ENCODE peak calls at places on chromosome 5, in eight cellular contexts. Y is PC-3; N is A549; X is CD8-positive, alpha-beta memory T cell; A is naive thymus-derived CD4-positive, alpha-beta T cell; O is neuronal stem cell; E is small intestine; U is NT2/D1. M is an unnamed sample. For H3K4me1, the result is how much of the 10 kb centered on the place peaks cover.

GRCh38 chr5:126280820-126281219 is 142.4 kb upstream of the GRAMD2B start:
- DNase-seq in Y (no peak), N (no peak), X (no peak), A (no peak), O (no peak), E (no peak), U (no peak), M (no peak)

GRCh38 chr5:110054240-110054639 is 364.5 kb downstream of the MAN2A1 start:
- DNase-seq in Y (peak), N (peak), X (peak), A (peak), O (no peak), E (peak), U (no peak), M (no peak)

GRCh38 chr5:155250601-155251000 is 237.0 kb downstream of the KIF4B start:
- DNase-seq in Y (no peak), N (no peak), X (no peak), A (no peak), O (peak), E (no peak), U (no peak), M (no peak)

GRCh38 chr5:141039517-141039916 is 11.7 kb upstream of the PCDHB1 start:
- DNase-seq in Y (peak), N (peak), X (no peak), A (no peak), O (no peak), E (no peak), U (no peak), M (no peak)

GRCh38 chr5:131523500-131524185 is 111.4 kb downstream of the RAPGEF6 start:
- DNase-seq in Y (no peak), N (no peak), X (no peak), A (no peak), O (no peak), E (no peak), U (no peak), M (no peak)

GRCh38 chr5:55456216-55456895 is 78.4 kb downstream of the PLPP1 start:
- DNase-seq in Y (peak), N (no peak), X (no peak), A (no peak), O (no peak), E (no peak), U (no peak), M (no peak)

GRCh38 chr5:9316733-9317132 is 229.1 kb downstream of the SEMA5A start:
- DNase-seq in Y (peak), N (no peak), X (no peak), A (no peak), O (no peak), E (no peak), U (no peak), M (peak)

GRCh38 chr5:132294728-132295504 is 722 bp downstream of the SLC22A4 start:
- DNase-seq in Y (peak), N (peak), X (no peak), A (no peak), O (no peak), E (peak), U (peak), M (peak)

GRCh38 chr5:180540050-180540694 is 46.0 kb downstream of the CNOT6 start:
- DNase-seq in Y (no peak), N (no peak), X (no peak), A (no peak), O (no peak), E (no peak), U (no peak), M (no peak)

GRCh38 chr5:19986036-19986619 is 1.9 kb downstream of the CDH18 start:
- DNase-seq in Y (no peak), N (no peak), X (no peak), A (no peak), O (no peak), E (no peak), U (no peak), M (no peak)

GRCh38 chr5:175319199-175319598 is 124.8 kb downstream of the DRD1 start:
- DNase-seq in Y (no peak), N (no peak), X (no peak), A (no peak), O (no peak), E (no peak), U (no peak), M (no peak)

GRCh38 chr5:89179761-89180160 is 296.8 kb upstream of the MEF2C start:
- DNase-seq in Y (no peak), N (no peak), X (no peak), A (no peak), O (no peak), E (no peak), U (no peak), M (no peak)

GRCh38 chr5:143102414-143102813 is 301.1 kb downstream of the NR3C1 start:
- DNase-seq in Y (no peak), N (no peak), X (no peak), A (no peak), O (no peak), E (no peak), U (no peak), M (no peak)

GRCh38 chr5:94367900-94368299 is 250.5 kb downstream of the KIAA0825 start:
- DNase-seq in Y (peak), N (peak), X (no peak), A (no peak), O (no peak), E (no peak), U (no peak), M (no peak)

GRCh38 chr5:179870952-179871351 is 12.3 kb upstream of the MRNIP start:
- DNase-seq in Y (no peak), N (no peak), X (no peak), A (no peak), O (no peak), E (no peak), U (no peak), M (no peak)

GRCh38 chr5:120803282-120803681 is 339.2 kb downstream of the PRR16 start:
- DNase-seq in Y (peak), N (no peak), X (no peak), A (no peak), O (no peak), E (no peak), U (no peak), M (no peak)

GRCh38 chr5:128669803-128670202 is 131.8 kb upstream of the FBN2 start:
- DNase-seq in Y (peak), N (peak), X (no peak), A (no peak), O (no peak), E (no peak), U (no peak), M (no peak)

GRCh38 chr5:125342938-125343401 is 596.5 kb upstream of the ZNF608 start:
- DNase-seq in Y (no peak), N (no peak), X (no peak), A (no peak), O (no peak), E (no peak), U (no peak), M (no peak)

GRCh38 chr5:29054282-29054681 is 2015.9 kb upstream of the CDH9 start:
- DNase-seq in Y (no peak), N (no peak), X (no peak), A (no peak), O (no peak), E (no peak), U (no peak), M (no peak)

GRCh38 chr5:65262094-65262493 is 219.6 kb downstream of the ADAMTS6 start:
- DNase-seq in Y (no peak), N (no peak), X (no peak), A (no peak), O (no peak), E (no peak), U (no peak), M (no peak)

GRCh38 chr5:21802869-21803490 is 1050.2 kb downstream of the CDH12 start:
- DNase-seq in Y (peak), N (peak), X (no peak), A (no peak), O (peak), E (peak), U (no peak), M (no peak)

GRCh38 chr5:169002941-169003555 is 297.9 kb downstream of the SLIT3 start:
- DNase-seq in Y (no peak), N (no peak), X (no peak), A (no peak), O (no peak), E (no peak), U (no peak), M (no peak)

GRCh38 chr5:21152611-21153010 is 1164.6 kb upstream of the CDH18 start:
- DNase-seq in Y (peak), N (peak), X (no peak), A (no peak), O (no peak), E (no peak), U (no peak), M (no peak)

GRCh38 chr5:151868451-151868850 is 56.2 kb downstream of the GLRA1 start:
- DNase-seq in Y (no peak), N (no peak), X (peak), A (no peak), O (no peak), E (no peak), U (no peak), M (no peak)

GRCh38 chr5:16935271-16936149 is 578 bp downstream of the MYO10 start:
- DNase-seq in Y (peak), N (peak), X (peak), A (peak), O (no peak), E (peak), U (no peak), M (no peak)

GRCh38 chr5:138528208-138528607 is 14.8 kb downstream of the ETF1 start:
- DNase-seq in Y (no peak), N (no peak), X (no peak), A (no peak), O (no peak), E (no peak), U (no peak), M (no peak)

GRCh38 chr5:32953694-32954093 is 242.6 kb downstream of the NPR3 start:
- DNase-seq in Y (no peak), N (no peak), X (no peak), A (no peak), O (no peak), E (no peak), U (no peak), M (no peak)

GRCh38 chr5:76527685-76528161 is 95.5 kb downstream of the F2RL2 start:
- DNase-seq in Y (no peak), N (no peak), X (no peak), A (no peak), O (no peak), E (no peak), U (no peak), M (peak)

GRCh38 chr5:139061856-139062255 is 136.3 kb downstream of the SIL1 start:
- DNase-seq in Y (no peak), N (no peak), X (no peak), A (no peak), O (peak), E (no peak), U (peak), M (no peak)

GRCh38 chr5:16489322-16489791 is 23.8 kb upstream of the ZNF622 start:
- DNase-seq in Y (peak), N (peak), X (peak), A (peak), O (no peak), E (peak), U (no peak), M (no peak)

GRCh38 chr5:39211773-39212172 is 7.6 kb downstream of the FYB1 start:
- DNase-seq in Y (no peak), N (no peak), X (peak), A (peak), O (no peak), E (peak), U (no peak), M (no peak)
- H3K4me1 ChIP-seq in Y (under half), N (under half), X (half or more), A (half or more), O (under half), E (under half), U (under half), M (under half)

GRCh38 chr5:72955768-72956323 is at the start of gene FCHO2:
- DNase-seq in Y (peak), N (peak), X (peak), A (peak), O (peak), E (peak), U (peak), M (peak)

GRCh38 chr5:72954389-72954788 is 1.5 kb upstream of the FCHO2 start:
- DNase-seq in Y (no peak), N (no peak), X (no peak), A (no peak), O (no peak), E (no peak), U (no peak), M (no peak)

GRCh38 chr5:72957337-72957736 is 1.5 kb downstream of the FCHO2 start:
- DNase-seq in Y (no peak), N (no peak), X (no peak), A (no peak), O (no peak), E (no peak), U (no peak), M (no peak)

GRCh38 chr5:72956324-72957140 is 691 bp downstream of the FCHO2 start:
- DNase-seq in Y (peak), N (peak), X (peak), A (peak), O (peak), E (peak), U (no peak), M (peak)

DNA sequence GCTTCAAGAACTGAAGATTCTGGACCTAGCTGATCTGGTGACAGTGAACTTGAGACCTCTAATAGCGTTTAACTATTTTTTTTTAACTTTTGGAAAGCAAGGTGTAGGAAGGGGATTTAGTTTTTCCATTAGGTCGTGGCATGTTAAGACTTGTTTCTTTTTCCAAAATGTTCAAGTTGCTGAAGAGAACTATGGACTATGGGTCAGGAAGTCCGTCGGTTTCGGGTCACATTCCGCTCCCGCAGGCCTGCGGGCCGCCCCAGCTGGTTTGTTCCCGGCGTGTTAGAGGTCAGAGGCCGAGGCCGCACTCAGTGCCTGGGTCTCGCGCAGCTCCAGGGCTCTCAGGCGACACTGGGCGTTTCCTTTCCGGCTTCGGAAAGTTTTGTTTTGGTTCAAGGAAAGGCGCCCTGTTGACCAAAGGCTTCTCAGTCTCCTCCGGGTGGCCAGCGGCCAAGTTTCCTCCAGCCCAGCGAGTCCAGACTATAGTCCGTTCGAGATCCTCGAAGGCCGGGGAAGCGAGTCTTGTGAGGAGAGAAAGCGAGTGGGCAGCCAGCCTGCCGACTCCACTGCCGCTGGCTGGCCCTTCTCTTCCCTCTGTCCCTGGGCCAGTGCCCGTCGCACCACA is 586 bp upstream of the FCHO2 start:
- DNase-seq in Y (no peak), N (no peak), X (no peak), A (peak), O (no peak), E (peak), U (no peak), M (peak)
- H3K4me1 ChIP-seq in Y (half or more), N (under half), X (under half), A (under half), O (under half), E (under half), U (under half), M (under half)

GRCh38 chr5:149134778-149135169 is 6.5 kb upstream of the ABLIM3 start:
- DNase-seq in Y (no peak), N (no peak), X (no peak), A (no peak), O (no peak), E (no peak), U (no peak), M (no peak)
- H3K4me1 ChIP-seq in Y (half or more), N (under half), X (under half), A (under half), O (under half), E (under half), U (under half), M (under half)

GRCh38 chr5:14208071-14209021 is 65.2 kb downstream of the TRIO start:
- DNase-seq in Y (peak), N (peak), X (no peak), A (no peak), O (no peak), E (peak), U (no peak), M (peak)
- H3K4me1 ChIP-seq in Y (half or more), N (half or more), X (under half), A (under half), O (under half), E (under half), U (under half), M (under half)

GRCh38 chr5:178111925-178112324 is 1.4 kb upstream of the N4BP3 start:
- DNase-seq in Y (no peak), N (no peak), X (no peak), A (no peak), O (no peak), E (no peak), U (no peak), M (no peak)
- H3K4me1 ChIP-seq in Y (under half), N (under half), X (under half), A (under half), O (under half), E (under half), U (under half), M (under half)

GRCh38 chr5:150164640-150165039 is 1.9 kb upstream of the CDX1 start:
- DNase-seq in Y (no peak), N (no peak), X (no peak), A (no peak), O (no peak), E (peak), U (no peak), M (no peak)

GRCh38 chr5:150168864-150169263 is 2.3 kb downstream of the CDX1 start:
- DNase-seq in Y (no peak), N (no peak), X (no peak), A (no peak), O (no peak), E (peak), U (no peak), M (no peak)

GRCh38 chr5:150167163-150167798 is 703 bp downstream of the CDX1 start:
- DNase-seq in Y (no peak), N (no peak), X (no peak), A (no peak), O (no peak), E (no peak), U (no peak), M (no peak)

GRCh38 chr5:150166193-150167162 is at the start of gene CDX1:
- DNase-seq in Y (no peak), N (no peak), X (no peak), A (no peak), O (no peak), E (peak), U (no peak), M (no peak)

GRCh38 chr5:150167908-150168307 is 1.3 kb downstream of the CDX1 start:
- DNase-seq in Y (no peak), N (no peak), X (no peak), A (no peak), O (no peak), E (no peak), U (no peak), M (no peak)
- H3K4me1 ChIP-seq in Y (under half), N (under half), X (under half), A (under half), O (under half), E (under half), U (under half), M (under half)

GRCh38 chr5:80243567-80243966 is 12.3 kb downstream of the SERINC5 start:
- DNase-seq in Y (no peak), N (no peak), X (no peak), A (no peak), O (no peak), E (no peak), U (no peak), M (no peak)
- H3K4me1 ChIP-seq in Y (under half), N (under half), X (half or more), A (under half), O (under half), E (under half), U (under half), M (under half)

GRCh38 chr5:1757511-1757910 is 42.1 kb downstream of the MRPL36 start:
- DNase-seq in Y (no peak), N (no peak), X (no peak), A (no peak), O (no peak), E (no peak), U (no peak), M (no peak)
- H3K4me1 ChIP-seq in Y (under half), N (under half), X (under half), A (under half), O (under half), E (under half), U (under half), M (under half)

GRCh38 chr5:14189680-14190079 is 46.5 kb downstream of the TRIO start:
- DNase-seq in Y (no peak), N (no peak), X (no peak), A (no peak), O (no peak), E (no peak), U (no peak), M (no peak)
- H3K4me1 ChIP-seq in Y (half or more), N (half or more), X (under half), A (under half), O (under half), E (under half), U (under half), M (under half)

GRCh38 chr5:159555084-159555483 is 224.8 kb upstream of the IL12B start:
- DNase-seq in Y (no peak), N (no peak), X (no peak), A (no peak), O (no peak), E (no peak), U (no peak), M (no peak)

GRCh38 chr5:159560073-159560472 is 229.8 kb upstream of the IL12B start:
- DNase-seq in Y (no peak), N (no peak), X (no peak), A (no peak), O (no peak), E (no peak), U (no peak), M (no peak)

GRCh38 chr5:159553792-159554191 is 223.5 kb upstream of the IL12B start:
- DNase-seq in Y (no peak), N (no peak), X (no peak), A (no peak), O (no peak), E (no peak), U (no peak), M (no peak)

DNA sequence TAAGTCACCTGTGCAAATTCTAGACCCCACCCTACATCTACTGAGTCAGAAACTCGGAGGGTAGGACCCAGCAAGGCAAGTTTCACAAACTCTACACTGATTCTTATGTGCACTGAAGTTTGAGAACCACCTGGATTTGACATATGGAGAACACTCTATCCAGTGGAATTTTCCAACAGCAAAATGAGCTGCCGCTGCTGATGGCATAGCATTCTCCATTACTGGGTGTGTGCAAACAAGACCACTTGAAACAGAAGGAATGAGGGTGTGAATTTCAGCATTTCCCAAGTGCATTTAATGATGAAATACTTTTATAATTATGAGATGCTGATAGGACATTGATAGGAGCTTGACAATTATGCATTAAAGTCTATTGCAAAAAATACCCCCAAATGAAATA is 229.1 kb upstream of the IL12B start:
- DNase-seq in Y (no peak), N (no peak), X (no peak), A (no peak), O (no peak), E (no peak), U (no peak), M (no peak)
- H3K4me1 ChIP-seq in Y (under half), N (under half), X (under half), A (under half), O (under half), E (under half), U (under half), M (under half)

M was measured in Caco-2.